ENCODE peak calls at places on chromosomes 1 and 21, in ten cellular contexts. R is astrocyte; X is PC-3; K is CD4-positive, alpha-beta memory T cell; V is GM23338; W is SJSA1; C is IMR-90; E is tibial artery; U is Karpas-422; A is esophagus squamous epithelium. Q is an unnamed sample. For H3K36me3, the result is how much of the 10 kb centered on the place peaks cover.

GRCh38 chr1:33072707-33073106 is 8.2 kb upstream of the AZIN2 start:
- DNase-seq in U (no peak), R (no peak), E (no peak), A (no peak), X (no peak), V (no peak), W (no peak), K (no peak), C (no peak), Q (no peak)

GRCh38 chr1:110083453-110084225 is 13.2 kb upstream of the ALX3 start:
- DNase-seq in X (no peak), C (no peak), E (no peak), W (no peak), R (no peak), V (peak), U (no peak), A (no peak), K (no peak), Q (no peak)

GRCh38 chr1:20483833-20484525 is 2.0 kb downstream of the CAMK2N1 start:
- DNase-seq in A (no peak), X (peak), U (no peak), W (no peak), K (peak), V (peak), R (peak), C (peak), E (no peak), Q (no peak)

GRCh38 chr1:55128418-55128817 is 86.7 kb downstream of the USP24 start:
- DNase-seq in V (no peak), X (peak), A (no peak), C (no peak), K (no peak), U (no peak), E (no peak), W (no peak), R (no peak), Q (no peak)

GRCh38 chr1:107551491-107551890 is 410.7 kb downstream of the NTNG1 start:
- DNase-seq in E (no peak), V (no peak), K (no peak), A (no peak), X (no peak), R (peak), C (no peak), U (no peak), W (no peak), Q (no peak)

GRCh38 chr1:184191181-184191601 is 139.7 kb downstream of the TSEN15 start:
- DNase-seq in U (no peak), K (no peak), A (no peak), E (peak), C (peak), W (no peak), R (peak), X (no peak), V (peak), Q (no peak)

GRCh38 chr1:26391450-26391849 is 18.9 kb upstream of the ZNF683 start:
- DNase-seq in C (peak), W (no peak), V (peak), X (peak), R (no peak), U (peak), A (no peak), K (peak), E (no peak), Q (peak)

GRCh38 chr1:40184193-40184592 is 23.0 kb downstream of the RLF start:
- DNase-seq in U (no peak), R (no peak), V (no peak), W (no peak), X (no peak), C (no peak), K (no peak), A (no peak), E (no peak), Q (no peak)

GRCh38 chr1:50929376-50929958 is 30.6 kb downstream of the FAF1 start:
- DNase-seq in C (peak), R (peak), U (peak), W (no peak), K (peak), A (no peak), V (peak), X (peak), E (no peak), Q (peak)

GRCh38 chr1:159831696-159832225 is 5.1 kb downstream of the SLAMF8 start:
- DNase-seq in A (no peak), W (no peak), R (no peak), K (no peak), V (no peak), U (no peak), E (no peak), X (no peak), C (no peak), Q (no peak)

GRCh38 chr1:9784508-9785133 is 39.1 kb downstream of the CLSTN1 start:
- DNase-seq in X (peak), R (peak), W (no peak), U (peak), C (peak), E (no peak), V (peak), K (peak), A (no peak), Q (peak)

GRCh38 chr1:67534627-67535065 is 104.4 kb upstream of the SERBP1 start:
- DNase-seq in C (peak), K (no peak), R (peak), U (peak), V (no peak), A (no peak), W (peak), X (no peak), E (no peak), Q (no peak)

GRCh38 chr1:74684301-74684700 is 10.7 kb upstream of the ERICH3 start:
- DNase-seq in V (no peak), U (no peak), W (no peak), E (no peak), R (no peak), K (no peak), A (no peak), X (no peak), C (no peak), Q (no peak)

GRCh38 chr21:32383812-32384211 is 9.0 kb downstream of the URB1 start:
- DNase-seq in U (no peak), A (no peak), V (no peak), W (no peak), E (no peak), K (no peak), X (peak), R (no peak), C (no peak), Q (no peak)

GRCh38 chr1:12132078-12132477 is 34.7 kb upstream of the TNFRSF1B start:
- DNase-seq in U (no peak), E (no peak), X (peak), K (no peak), W (no peak), A (no peak), V (no peak), R (no peak), C (peak), Q (no peak)

GRCh38 chr1:200478239-200478623 is 68.4 kb upstream of the ZNF281 start:
- DNase-seq in K (no peak), E (no peak), A (no peak), X (no peak), U (no peak), W (no peak), C (no peak), R (no peak), V (no peak), Q (no peak)

GRCh38 chr1:53946252-53947171 is at the start of gene LRRC42:
- DNase-seq in A (no peak), R (no peak), K (no peak), C (no peak), V (peak), U (no peak), E (no peak), X (no peak), W (no peak), Q (peak)

GRCh38 chr21:37257967-37258877 is 8.9 kb downstream of the VPS26C start:
- DNase-seq in A (no peak), V (peak), U (peak), R (peak), W (peak), C (peak), X (peak), K (peak), E (peak), Q (no peak)

GRCh38 chr1:10646347-10646861 is 150.0 kb downstream of the CASZ1 start:
- DNase-seq in A (no peak), W (no peak), E (no peak), U (peak), K (no peak), V (peak), C (peak), X (peak), R (peak), Q (peak)

GRCh38 chr1:9455487-9456237 is 83.6 kb upstream of the SLC25A33 start:
- DNase-seq in U (peak), K (peak), W (peak), C (peak), V (peak), R (peak), X (peak), A (no peak), E (no peak), Q (peak)

GRCh38 chr1:231139125-231139649 is 22.7 kb upstream of the TRIM67 start:
- DNase-seq in C (peak), R (peak), V (no peak), X (peak), W (no peak), A (no peak), K (no peak), E (no peak), U (no peak), Q (no peak)

GRCh38 chr21:38669186-38669585 is 136.5 kb upstream of the ETS2 start:
- DNase-seq in X (peak), A (no peak), U (peak), E (no peak), V (peak), C (peak), R (peak), W (no peak), K (no peak), Q (peak)

GRCh38 chr21:25412090-25412489 is 195.2 kb downstream of the MRPL39 start:
- DNase-seq in X (no peak), W (no peak), R (no peak), E (no peak), A (no peak), U (no peak), V (no peak), K (no peak), C (peak), Q (no peak)

GRCh38 chr1:26072305-26072704 is 4.9 kb upstream of the TRIM63 start:
- DNase-seq in A (no peak), R (no peak), W (no peak), V (no peak), E (no peak), C (no peak), U (no peak), K (no peak), X (no peak), Q (no peak)

GRCh38 chr1:39488012-39488545 is 3.4 kb upstream of the BMP8A start:
- DNase-seq in X (no peak), K (no peak), W (no peak), U (no peak), E (no peak), V (no peak), C (no peak), R (no peak), A (no peak), Q (no peak)

GRCh38 chr1:32877211-32878110 is 6.7 kb upstream of the FNDC5 start:
- DNase-seq in C (no peak), X (no peak), E (peak), A (no peak), K (no peak), W (no peak), V (no peak), U (no peak), R (no peak), Q (no peak)

GRCh38 chr1:153429266-153430165 is 13.2 kb downstream of the S100A7A start:
- DNase-seq in R (no peak), K (no peak), X (no peak), A (no peak), V (no peak), E (no peak), C (no peak), W (no peak), U (no peak), Q (no peak)

GRCh38 chr1:198245379-198245778 is 88.6 kb downstream of the NEK7 start:
- DNase-seq in A (no peak), U (no peak), C (no peak), E (no peak), W (no peak), V (no peak), X (no peak), R (no peak), K (no peak), Q (no peak)

GRCh38 chr21:35352066-35352770 is 303.1 kb upstream of the RUNX1 start:
- DNase-seq in E (no peak), R (peak), A (no peak), U (no peak), C (peak), X (no peak), W (no peak), K (no peak), V (no peak), Q (no peak)
- H3K27ac ChIP-seq in E (no peak), R (peak), A (no peak), U (no peak), C (no peak), X (no peak), W (no peak), K (no peak), V (no peak), Q (no peak)

GRCh38 chr1:235858784-235859183 is 7.9 kb downstream of the LYST start:
- DNase-seq in V (no peak), X (no peak), U (peak), R (no peak), W (no peak), A (no peak), K (no peak), E (no peak), C (no peak), Q (no peak)

GRCh38 chr1:235864469-235864868 is 2.2 kb downstream of the LYST start:
- DNase-seq in K (no peak), W (no peak), R (no peak), V (no peak), E (no peak), C (no peak), U (no peak), A (no peak), X (no peak), Q (no peak)

GRCh38 chr1:235860829-235861228 is 5.9 kb downstream of the LYST start:
- DNase-seq in K (no peak), E (no peak), C (no peak), U (no peak), W (no peak), R (no peak), X (no peak), V (no peak), A (no peak), Q (no peak)

GRCh38 chr1:235859775-235860174 is 6.9 kb downstream of the LYST start:
- DNase-seq in C (no peak), W (no peak), U (no peak), X (no peak), E (no peak), V (no peak), K (no peak), A (no peak), R (no peak), Q (no peak)

GRCh38 chr1:235861857-235862256 is 4.8 kb downstream of the LYST start:
- DNase-seq in K (no peak), X (no peak), U (no peak), A (no peak), V (no peak), R (no peak), C (no peak), E (no peak), W (no peak), Q (no peak)
- H3K4me3 ChIP-seq in K (no peak), X (no peak), U (no peak), A (no peak), V (no peak), R (no peak), C (no peak), E (no peak), W (no peak), Q (no peak)

GRCh38 chr21:43803558-43804300 is 14.4 kb downstream of the RRP1 start:
- DNase-seq in V (no peak), C (no peak), E (peak), A (no peak), W (no peak), K (no peak), U (peak), R (no peak), X (no peak), Q (no peak)
- H3K36me3 ChIP-seq in V (under half), C (half or more), E (half or more), A (under half), W (half or more), K (under half), U (under half), R (under half), X (under half), Q (half or more)

DNA sequence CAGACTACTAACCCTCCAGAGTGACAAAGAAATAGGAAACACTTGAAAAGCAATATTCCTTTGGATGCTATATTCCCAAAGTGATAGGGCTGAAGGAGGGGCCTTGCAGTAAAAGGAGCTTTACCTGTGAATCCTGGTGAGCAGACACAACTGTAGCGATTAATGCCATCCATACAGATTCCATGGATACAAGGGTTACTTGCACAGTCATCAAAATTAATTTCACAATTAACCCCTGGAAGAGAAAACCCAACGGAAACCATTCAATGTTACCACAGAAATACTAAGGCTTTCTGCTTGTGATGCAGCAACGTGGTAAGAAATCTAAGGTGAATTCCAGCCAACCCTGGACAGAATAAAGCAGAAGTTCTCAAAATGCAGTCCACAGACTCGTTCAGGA is 63.0 kb upstream of the ADAM30 start:
- DNase-seq in A (no peak), V (no peak), R (no peak), U (no peak), E (no peak), X (no peak), C (no peak), W (no peak), K (no peak), Q (no peak)
- H3K27ac ChIP-seq in A (no peak), V (no peak), R (no peak), U (no peak), E (no peak), X (no peak), C (no peak), W (peak), K (no peak), Q (no peak)